ENCODE peak calls at places on chromosomes 3 and 15, in nine cellular contexts. I is choroid plexus epithelial cell; M is stimulated activated CD4-positive, alpha-beta T cell treated with anti-CD3 and anti-CD28 coated beads, Interleukin-2, amount 100 ng/mL, for 48 hours; Z is GM12865; W is HL-60; Q is brain pericyte; L is NCI-H1417; P is Daoy; Y is Jurkat, Clone E6-1. S is an unnamed sample.

GRCh38 chr15:93929375-93930094 is 301.8 kb upstream of the MCTP2 start:
- DNase-seq in W (no peak), P (peak), L (no peak), Y (no peak), M (no peak), Z (no peak), I (peak), Q (peak), S (no peak)

GRCh38 chr3:179902061-179902460 is 134.7 kb downstream of the PEX5L start:
- DNase-seq in I (no peak), L (no peak), W (no peak), Y (no peak), Z (no peak), Q (no peak), M (no peak), P (no peak), S (no peak)

GRCh38 chr3:132218817-132219390 is 98.3 kb upstream of the ACP3 start:
- DNase-seq in Q (no peak), I (no peak), W (no peak), M (no peak), Y (no peak), Z (no peak), L (no peak), P (no peak), S (no peak)

GRCh38 chr3:42032693-42033349 is 58.3 kb upstream of the TRAK1 start:
- DNase-seq in W (peak), L (peak), I (peak), P (peak), Y (no peak), Z (no peak), M (no peak), Q (peak), S (no peak)

GRCh38 chr3:10641760-10642159 is 136.4 kb upstream of the ATP2B2 start:
- DNase-seq in I (no peak), Q (no peak), M (no peak), W (no peak), L (no peak), P (no peak), Y (no peak), Z (no peak), S (no peak)

GRCh38 chr15:84970832-84971231 is 10.8 kb upstream of the PDE8A start:
- DNase-seq in Z (no peak), W (no peak), L (no peak), P (no peak), I (no peak), M (no peak), Y (no peak), Q (no peak), S (no peak)

GRCh38 chr15:27767918-27768640 is 331.0 kb downstream of the OCA2 start:
- DNase-seq in I (no peak), W (no peak), Z (no peak), P (no peak), L (no peak), M (no peak), Q (no peak), Y (no peak), S (no peak)

GRCh38 chr3:144557515-144557914 is 585.9 kb downstream of the DIPK2A start:
- DNase-seq in Z (no peak), W (no peak), P (no peak), L (no peak), Y (no peak), I (no peak), Q (no peak), M (no peak), S (no peak)

GRCh38 chr3:98171066-98171465 is 4.6 kb downstream of the OR5H15 start:
- DNase-seq in Z (no peak), P (no peak), L (no peak), W (no peak), Y (no peak), I (no peak), Q (no peak), M (no peak), S (no peak)

GRCh38 chr15:51759557-51760070 is 8.2 kb downstream of the TMOD2 start:
- DNase-seq in P (peak), W (peak), Y (no peak), I (peak), Z (peak), Q (peak), L (peak), M (no peak), S (peak)

S was measured in DMS53.